ENCODE peak calls at places on chromosomes 6 and 20, in seven cellular contexts. L, F, E, H, P, R and W are unnamed samples.

GRCh38 chr6:127547909-127548649 is 28.9 kb upstream of the C6orf58 start:
- DNase-seq in L (no peak), F (no peak), E (no peak), H (no peak), P (no peak), R (no peak), W (no peak)

GRCh38 chr6:11223296-11223695 is 9.2 kb downstream of the NEDD9 start:
- DNase-seq in L (no peak), F (no peak), E (no peak), H (no peak), P (no peak), R (no peak), W (no peak)

GRCh38 chr20:45685896-45686295 is 15.9 kb upstream of the WFDC11 start:
- DNase-seq in L (no peak), F (no peak), E (peak; percentile 65), H (no peak), P (no peak), R (no peak), W (no peak)

GRCh38 chr6:127247114-127248096 is 19.3 kb upstream of the RNF146 start:
- DNase-seq in L (no peak), F (no peak), E (no peak), H (no peak), P (no peak), R (no peak), W (no peak)

GRCh38 chr6:25172819-25173218 is 106.4 kb upstream of the CARMIL1 start:
- DNase-seq in L (peak; percentile 93), F (no peak), E (no peak), H (no peak), P (no peak), R (peak; percentile 91), W (no peak)

GRCh38 chr6:48835421-48835958 is 627.6 kb downstream of the MMUT start:
- DNase-seq in L (no peak), F (no peak), E (no peak), H (no peak), P (no peak), R (no peak), W (no peak)

GRCh38 chr20:46348231-46348803 is 40.0 kb upstream of the CDH22 start:
- DNase-seq in L (no peak), F (no peak), E (peak; percentile 87), H (no peak), P (no peak), R (no peak), W (no peak)

GRCh38 chr6:9523462-9523861 is 891.4 kb downstream of the TFAP2A start:
- DNase-seq in L (peak; percentile 78), F (no peak), E (no peak), H (no peak), P (no peak), R (peak; percentile 91), W (no peak)

GRCh38 chr6:142925575-142926110 is 19.3 kb downstream of the HIVEP2 start:
- DNase-seq in L (peak; percentile 94), F (no peak), E (no peak), H (no peak), P (no peak), R (peak; percentile 41), W (no peak)

GRCh38 chr20:37669773-37670236 is 24.0 kb upstream of the CTNNBL1 start:
- DNase-seq in L (no peak), F (no peak), E (no peak), H (no peak), P (no peak), R (no peak), W (no peak)

GRCh38 chr20:57999465-58000111 is 228.9 kb downstream of the ANKRD60 start:
- DNase-seq in L (no peak), F (no peak), E (peak; percentile 77), H (no peak), P (no peak), R (no peak), W (no peak)

GRCh38 chr6:19869464-19869863 is 32.3 kb downstream of the ID4 start:
- DNase-seq in L (no peak), F (no peak), E (peak; percentile 23), H (no peak), P (no peak), R (no peak), W (no peak)

GRCh38 chr20:35093245-35093884 is 758 bp upstream of the TRPC4AP start:
- DNase-seq in L (peak; percentile 64), F (no peak), E (no peak), H (no peak), P (no peak), R (peak; percentile 73), W (no peak)

GRCh38 chr6:118667988-118668387 is 16.6 kb upstream of the CEP85L start:
- DNase-seq in L (no peak), F (no peak), E (no peak), H (no peak), P (no peak), R (no peak), W (no peak)

GRCh38 chr20:47040506-47041125 is 146.0 kb downstream of the EYA2 start:
- DNase-seq in L (no peak), F (no peak), E (no peak), H (no peak), P (no peak), R (no peak), W (no peak)

GRCh38 chr20:10090588-10091166 is 55.9 kb downstream of the ANKEF1 start:
- DNase-seq in L (no peak), F (peak; percentile 32), E (peak; percentile 7), H (peak; percentile 73), P (peak; percentile 47), R (peak; percentile 37), W (peak; percentile 70)

GRCh38 chr20:37524221-37524700 is 3.2 kb downstream of the NNAT start:
- DNase-seq in L (peak; percentile 61), F (peak; percentile 83), E (no peak), H (peak; percentile 3), P (peak; percentile 51), R (no peak), W (peak; percentile 30)

GRCh38 chr6:93894521-93894920 is 475.2 kb upstream of the EPHA7 start:
- DNase-seq in L (no peak), F (no peak), E (no peak), H (no peak), P (no peak), R (no peak), W (no peak)

GRCh38 chr6:110329348-110329728 is 28.8 kb downstream of the METTL24 start:
- DNase-seq in L (no peak), F (no peak), E (no peak), H (no peak), P (no peak), R (no peak), W (no peak)

GRCh38 chr6:41824571-41825569 is 37.4 kb downstream of the TOMM6 start:
- DNase-seq in L (no peak), F (no peak), E (no peak), H (no peak), P (no peak), R (peak; percentile 67), W (no peak)

GRCh38 chr6:154164397-154164796 is 125.4 kb downstream of the OPRM1 start:
- DNase-seq in L (peak; percentile 67), F (no peak), E (no peak), H (no peak), P (no peak), R (peak; percentile 55), W (no peak)

GRCh38 chr6:149211046-149211571 is 106.4 kb upstream of the TAB2 start:
- DNase-seq in L (no peak), F (no peak), E (no peak), H (no peak), P (no peak), R (no peak), W (no peak)

GRCh38 chr20:36098364-36098763 is 56.2 kb upstream of the EPB41L1 start:
- DNase-seq in L (no peak), F (no peak), E (no peak), H (no peak), P (no peak), R (peak; percentile 54), W (no peak)

GRCh38 chr6:11277275-11278206 is 45.1 kb upstream of the NEDD9 start:
- DNase-seq in L (peak; percentile 73), F (no peak), E (peak; percentile 60), H (no peak), P (no peak), R (peak; percentile 91), W (no peak)

GRCh38 chr6:167776906-167777645 is 49.6 kb upstream of the AFDN start:
- DNase-seq in L (no peak), F (no peak), E (no peak), H (no peak), P (no peak), R (no peak), W (no peak)